ENCODE peak calls at places on chromosome 14, in eight cellular contexts. D is iPS-NIHi11; K is effector CD4-positive, alpha-beta T cell; N is EL; S is right lobe of liver; V is fibroblast of lung; G is GM04503; Z is NCI-H345. A is an unnamed sample.
A peak's percentile ranks its signal among the peaks of the same experiment; 100 is the strongest.

GRCh38 chr14:104337381-104337780 is 199.0 kb downstream of the KIF26A start:
- DNase-seq in K (no peak), D (no peak), N (no peak), G (no peak), V (no peak), S (no peak), Z (no peak), A (no peak)

GRCh38 chr14:34718750-34719304 is 4.4 kb upstream of the CFL2 start:
- DNase-seq in K (no peak), G (no peak), Z (no peak), V (peak; percentile 79), D (no peak), S (no peak), N (peak; percentile 72), A (peak; percentile 42)

GRCh38 chr14:34875031-34875922 is at the start of gene BAZ1A:
- DNase-seq in K (peak; percentile 27), D (peak; percentile 77), V (peak; percentile 92), G (peak; percentile 74), Z (peak; percentile 91), S (peak; percentile 77), N (peak; percentile 95), A (peak; percentile 94)

GRCh38 chr14:20413785-20414117 is 450 bp upstream of the TEP1 start:
- DNase-seq in Z (no peak), K (peak; percentile 9), V (no peak), G (no peak), N (no peak), D (no peak), S (no peak), A (peak; percentile 32)

GRCh38 chr14:70789961-70790360 is 19.4 kb downstream of the MAP3K9 start:
- DNase-seq in S (no peak), G (no peak), K (no peak), Z (no peak), V (no peak), D (no peak), N (no peak), A (no peak)

GRCh38 chr14:64760146-64760755 is 56.0 kb downstream of the PLEKHG3 start:
- DNase-seq in Z (peak; percentile 41), V (peak; percentile 34), N (peak; percentile 46), G (no peak), S (peak; percentile 67), D (peak; percentile 86), K (peak; percentile 57), A (peak; percentile 47)

GRCh38 chr14:45094275-45094674 is 10.4 kb downstream of the PRPF39 start:
- DNase-seq in S (no peak), G (no peak), D (no peak), Z (no peak), K (no peak), V (no peak), N (no peak), A (no peak)

GRCh38 chr14:33555710-33556350 is 395.0 kb downstream of the EGLN3 start:
- DNase-seq in K (no peak), Z (no peak), V (peak; percentile 46), N (peak; percentile 15), G (no peak), D (no peak), S (no peak), A (no peak)

GRCh38 chr14:104536942-104537612 is 42.5 kb upstream of the C14orf180 start:
- DNase-seq in N (peak; percentile 61), Z (no peak), S (no peak), K (no peak), D (no peak), G (no peak), V (peak; percentile 55), A (peak; percentile 75)

GRCh38 chr14:43168374-43168925 is 1338.6 kb downstream of the FSCB start:
- DNase-seq in N (no peak), S (no peak), D (no peak), Z (no peak), K (no peak), V (no peak), G (no peak), A (no peak)

GRCh38 chr14:91867316-91867988 is at the start of gene TC2N:
- DNase-seq in D (no peak), N (no peak), G (no peak), V (no peak), Z (no peak), S (no peak), K (peak; percentile 38), A (no peak)

GRCh38 chr14:21668377-21668776 is 5.2 kb downstream of the OR4E1 start:
- DNase-seq in S (no peak), V (no peak), N (peak; percentile 80), G (no peak), D (no peak), K (no peak), Z (no peak), A (peak; percentile 86)

GRCh38 chr14:70654609-70655008 is 12.9 kb downstream of the TTC9 start:
- DNase-seq in S (no peak), V (peak; percentile 20), G (no peak), K (no peak), Z (no peak), N (no peak), D (no peak), A (no peak)

GRCh38 chr14:96166475-96167223 is 38.0 kb upstream of the BDKRB2 start:
- DNase-seq in Z (no peak), D (no peak), V (no peak), N (peak; percentile 46), S (no peak), K (no peak), G (no peak), A (peak; percentile 55)

GRCh38 chr14:34628681-34629135 is 1.2 kb downstream of the SNX6 start:
- DNase-seq in K (peak; percentile 3), D (no peak), Z (no peak), N (peak; percentile 52), V (peak; percentile 39), G (no peak), S (no peak), A (peak; percentile 37)

GRCh38 chr14:53740570-53740969 is 216.1 kb downstream of the BMP4 start:
- DNase-seq in Z (no peak), S (no peak), V (no peak), N (no peak), D (no peak), K (no peak), G (no peak), A (no peak)

GRCh38 chr14:88044129-88044727 is 39.3 kb downstream of the GPR65 start:
- DNase-seq in V (no peak), K (no peak), S (peak; percentile 74), Z (no peak), D (no peak), G (no peak), N (no peak), A (no peak)

GRCh38 chr14:26820101-26820500 is 222.3 kb upstream of the NOVA1 start:
- DNase-seq in D (no peak), Z (peak; percentile 15), G (no peak), K (no peak), V (peak; percentile 60), N (no peak), S (no peak), A (peak; percentile 91)

GRCh38 chr14:32087173-32087861 is 10.2 kb downstream of the ARHGAP5 start:
- DNase-seq in S (no peak), Z (peak; percentile 30), D (peak; percentile 9), V (peak; percentile 85), N (peak; percentile 74), G (no peak), K (no peak), A (peak; percentile 70)

GRCh38 chr14:56196274-56196673 is 78.1 kb downstream of the PELI2 start:
- DNase-seq in K (no peak), V (peak; percentile 58), G (peak; percentile 31), Z (no peak), D (no peak), N (peak; percentile 10), S (no peak), A (peak; percentile 87)

GRCh38 chr14:34053666-34054065 is 102.8 kb upstream of the EGLN3 start:
- DNase-seq in K (no peak), Z (no peak), G (no peak), V (peak; percentile 80), D (no peak), N (peak; percentile 20), S (no peak), A (no peak)

GRCh38 chr14:76863724-76864407 is 37.7 kb downstream of the LRRC74A start:
- DNase-seq in S (no peak), G (no peak), Z (peak; percentile 87), N (no peak), D (no peak), V (no peak), K (no peak), A (peak; percentile 9)

GRCh38 chr14:41668346-41668745 is 61.7 kb downstream of the LRFN5 start:
- DNase-seq in Z (no peak), K (no peak), N (no peak), D (no peak), V (peak; percentile 29), G (no peak), S (no peak), A (peak; percentile 6)

GRCh38 chr14:30291216-30291615 is 267.7 kb upstream of the G2E3 start:
- DNase-seq in D (no peak), G (peak; percentile 23), K (no peak), S (no peak), Z (no peak), V (peak; percentile 91), N (peak; percentile 57), A (peak; percentile 81)

GRCh38 chr14:106848330-106849121 is 1322.1 kb downstream of the TMEM121 start:
- DNase-seq in K (no peak), D (no peak), V (peak; percentile 0), G (no peak), Z (peak; percentile 41), N (no peak), S (no peak), A (no peak)

GRCh38 chr14:94768521-94769412 is 1.1 kb downstream of the GSC start:
- DNase-seq in V (no peak), N (no peak), K (no peak), S (no peak), D (no peak), Z (no peak), G (no peak), A (peak; percentile 10)

GRCh38 chr14:68806526-68807147 is 13.8 kb upstream of the ZFP36L1 start:
- DNase-seq in K (no peak), V (no peak), S (peak; percentile 45), N (no peak), Z (no peak), G (no peak), D (no peak), A (no peak)

GRCh38 chr14:30855345-30856037 is 18.9 kb upstream of the COCH start:
- DNase-seq in D (no peak), V (no peak), S (no peak), K (no peak), N (no peak), G (no peak), Z (no peak), A (no peak)

GRCh38 chr14:66495214-66496098 is 9.3 kb downstream of the CCDC196 start:
- DNase-seq in Z (peak; percentile 71), N (peak; percentile 70), V (peak; percentile 69), G (no peak), K (peak; percentile 3), D (peak; percentile 60), S (peak; percentile 57), A (peak; percentile 83)

GRCh38 chr14:78107171-78107570 is 63.0 kb upstream of the NRXN3 start:
- DNase-seq in Z (no peak), G (no peak), V (no peak), K (no peak), S (no peak), D (no peak), N (no peak), A (no peak)

GRCh38 chr14:65585216-65585615 is 172.7 kb downstream of the FUT8 start:
- DNase-seq in D (no peak), N (no peak), S (no peak), Z (no peak), V (no peak), K (no peak), G (no peak), A (no peak)

A was measured in iris pigment epithelial cell.